ENCODE peak calls at places on chromosomes 3 and 15, in four cellular contexts. One of them, this sample, is unnamed.

GRCh38 chr3:123611077-123611476 is 26.2 kb upstream of the HACD2 start:
- DNase-seq in mammary epithelial cell: no peak
- DNase-seq in stomach: no peak
- DNase-seq in ovary: no peak
- DNase-seq in this sample: no peak

GRCh38 chr15:58761010-58761388 is 10.1 kb upstream of the MINDY2 start:
- DNase-seq in mammary epithelial cell: no peak
- DNase-seq in stomach: no peak
- DNase-seq in ovary: no peak
- DNase-seq in this sample: no peak

GRCh38 chr3:55330355-55330754 is 156.8 kb downstream of the WNT5A start:
- DNase-seq in mammary epithelial cell: peak; percentile 85
- DNase-seq in stomach: no peak
- DNase-seq in ovary: no peak
- DNase-seq in this sample: no peak

GRCh38 chr15:68354923-68355322 is 77.0 kb downstream of the ITGA11 start:
- DNase-seq in mammary epithelial cell: peak; percentile 93
- DNase-seq in stomach: no peak
- DNase-seq in ovary: no peak
- DNase-seq in this sample: no peak

GRCh38 chr3:27312044-27312668 is 57.0 kb downstream of the NEK10 start:
- DNase-seq in mammary epithelial cell: peak; percentile 65
- DNase-seq in stomach: no peak
- DNase-seq in ovary: no peak
- DNase-seq in this sample: peak; percentile 79

GRCh38 chr15:60494108-60494507 is 15.2 kb upstream of the ICE2 start:
- DNase-seq in mammary epithelial cell: no peak
- DNase-seq in stomach: no peak
- DNase-seq in ovary: no peak
- DNase-seq in this sample: no peak

GRCh38 chr15:85563731-85564130 is 183.3 kb downstream of the AKAP13 start:
- DNase-seq in mammary epithelial cell: no peak
- DNase-seq in stomach: no peak
- DNase-seq in ovary: no peak
- DNase-seq in this sample: no peak

GRCh38 chr15:46088486-46089437 is 453.9 kb downstream of the SQOR start:
- DNase-seq in mammary epithelial cell: no peak
- DNase-seq in stomach: no peak
- DNase-seq in ovary: no peak
- DNase-seq in this sample: no peak

GRCh38 chr15:88604381-88604951 is 16.7 kb upstream of the AEN start:
- DNase-seq in mammary epithelial cell: no peak
- DNase-seq in stomach: no peak
- DNase-seq in ovary: no peak
- DNase-seq in this sample: no peak

GRCh38 chr3:81643721-81644120 is 117.7 kb downstream of the GBE1 start:
- DNase-seq in mammary epithelial cell: no peak
- DNase-seq in stomach: no peak
- DNase-seq in ovary: no peak
- DNase-seq in this sample: peak; percentile 7

GRCh38 chr15:70429323-70429722 is 331.6 kb upstream of the TLE3 start:
- DNase-seq in mammary epithelial cell: no peak
- DNase-seq in stomach: no peak
- DNase-seq in ovary: no peak
- DNase-seq in this sample: no peak

GRCh38 chr15:31202953-31203352 is 101.4 kb upstream of the TRPM1 start:
- DNase-seq in mammary epithelial cell: no peak
- DNase-seq in stomach: no peak
- DNase-seq in ovary: no peak
- DNase-seq in this sample: no peak

GRCh38 chr3:104133630-104134029 is 1233.1 kb upstream of the ALCAM start:
- DNase-seq in mammary epithelial cell: no peak
- DNase-seq in stomach: no peak
- DNase-seq in ovary: no peak
- DNase-seq in this sample: no peak

GRCh38 chr15:72382146-72382545 is 6.3 kb upstream of the HEXA start:
- DNase-seq in mammary epithelial cell: no peak
- DNase-seq in stomach: no peak
- DNase-seq in ovary: no peak
- DNase-seq in this sample: peak; percentile 19

GRCh38 chr15:100192092-100192695 is 149.6 kb downstream of the ADAMTS17 start:
- DNase-seq in mammary epithelial cell: no peak
- DNase-seq in stomach: no peak
- DNase-seq in ovary: no peak
- DNase-seq in this sample: no peak

GRCh38 chr3:189914799-189915198 is 205.9 kb downstream of the P3H2 start:
- DNase-seq in mammary epithelial cell: peak; percentile 96
- DNase-seq in stomach: no peak
- DNase-seq in ovary: no peak
- DNase-seq in this sample: no peak

GRCh38 chr15:85361306-85361705 is 19.1 kb upstream of the AKAP13 start:
- DNase-seq in mammary epithelial cell: no peak
- DNase-seq in stomach: no peak
- DNase-seq in ovary: no peak
- DNase-seq in this sample: no peak

GRCh38 chr15:40379853-40380252 is 2.7 kb upstream of the KNSTRN start:
- DNase-seq in mammary epithelial cell: peak; percentile 87
- DNase-seq in stomach: peak; percentile 62
- DNase-seq in ovary: no peak
- DNase-seq in this sample: no peak

GRCh38 chr3:157355276-157355675 is 81.4 kb upstream of the PTX3 start:
- DNase-seq in mammary epithelial cell: no peak
- DNase-seq in stomach: no peak
- DNase-seq in ovary: no peak
- DNase-seq in this sample: no peak

GRCh38 chr3:196268270-196269163 is 19.0 kb downstream of the PCYT1A start:
- DNase-seq in mammary epithelial cell: peak; percentile 89
- DNase-seq in stomach: no peak
- DNase-seq in ovary: no peak
- DNase-seq in this sample: no peak

GRCh38 chr15:31338879-31339557 is 12.4 kb downstream of the KLF13 start:
- DNase-seq in mammary epithelial cell: peak; percentile 85
- DNase-seq in stomach: no peak
- DNase-seq in ovary: no peak
- DNase-seq in this sample: no peak

GRCh38 chr15:64474846-64475245 is 14.5 kb downstream of the ZNF609 start:
- DNase-seq in mammary epithelial cell: no peak
- DNase-seq in stomach: no peak
- DNase-seq in ovary: no peak
- DNase-seq in this sample: no peak

GRCh38 chr15:77577350-77577749 is 55.4 kb downstream of the LINGO1 start:
- DNase-seq in mammary epithelial cell: no peak
- DNase-seq in stomach: no peak
- DNase-seq in ovary: no peak
- DNase-seq in this sample: no peak

GRCh38 chr15:94584833-94585244 is 353.5 kb downstream of the MCTP2 start:
- DNase-seq in mammary epithelial cell: peak; percentile 33
- DNase-seq in stomach: no peak
- DNase-seq in ovary: no peak
- DNase-seq in this sample: peak; percentile 26

GRCh38 chr15:41852736-41853135 is 14.1 kb downstream of the PLA2G4B start:
- DNase-seq in mammary epithelial cell: no peak
- DNase-seq in stomach: no peak
- DNase-seq in ovary: no peak
- DNase-seq in this sample: no peak

GRCh38 chr15:99446565-99447496 is 119.0 kb upstream of the MEF2A start:
- DNase-seq in mammary epithelial cell: no peak
- DNase-seq in stomach: peak; percentile 23
- DNase-seq in ovary: no peak
- DNase-seq in this sample: no peak

GRCh38 chr15:101509279-101509678 is 19.8 kb upstream of the PCSK6 start:
- DNase-seq in mammary epithelial cell: no peak
- DNase-seq in stomach: no peak
- DNase-seq in ovary: no peak
- DNase-seq in this sample: no peak

GRCh38 chr3:55486857-55487375 is at the start of gene WNT5A:
- DNase-seq in mammary epithelial cell: peak; percentile 63
- DNase-seq in stomach: no peak
- DNase-seq in ovary: peak; percentile 67
- DNase-seq in this sample: no peak

GRCh38 chr3:101414121-101414520 is 93.7 kb upstream of the IMPG2 start:
- DNase-seq in mammary epithelial cell: no peak
- DNase-seq in stomach: no peak
- DNase-seq in ovary: no peak
- DNase-seq in this sample: no peak

GRCh38 chr3:33360136-33360825 is 79.9 kb downstream of the UBP1 start:
- DNase-seq in mammary epithelial cell: peak; percentile 88
- DNase-seq in stomach: no peak
- DNase-seq in ovary: no peak
- DNase-seq in this sample: peak; percentile 34

GRCh38 chr3:54746722-54747121 is 181.1 kb downstream of the LRTM1 start:
- DNase-seq in mammary epithelial cell: no peak
- DNase-seq in stomach: no peak
- DNase-seq in ovary: no peak
- DNase-seq in this sample: no peak

GRCh38 chr3:52218953-52219650 is 6.3 kb downstream of the TLR9 start:
- DNase-seq in mammary epithelial cell: no peak
- DNase-seq in stomach: peak; percentile 71
- DNase-seq in ovary: no peak
- DNase-seq in this sample: no peak

GRCh38 chr3:16182183-16182582 is 7.7 kb downstream of the GALNT15 start:
- DNase-seq in mammary epithelial cell: no peak
- DNase-seq in stomach: no peak
- DNase-seq in ovary: no peak
- DNase-seq in this sample: no peak

GRCh38 chr3:39149059-39149455 is 4.3 kb downstream of the CSRNP1 start:
- DNase-seq in mammary epithelial cell: no peak
- DNase-seq in stomach: no peak
- DNase-seq in ovary: no peak
- DNase-seq in this sample: no peak

GRCh38 chr3:14507345-14507741 is 32.8 kb downstream of the GRIP2 start:
- DNase-seq in mammary epithelial cell: no peak
- DNase-seq in stomach: no peak
- DNase-seq in ovary: no peak
- DNase-seq in this sample: no peak

GRCh38 chr3:55797084-55797483 is 310.0 kb upstream of the WNT5A start:
- DNase-seq in mammary epithelial cell: no peak
- DNase-seq in stomach: no peak
- DNase-seq in ovary: no peak
- DNase-seq in this sample: no peak

GRCh38 chr15:90838066-90838465 is 30.3 kb upstream of the FURIN start:
- DNase-seq in mammary epithelial cell: no peak
- DNase-seq in stomach: no peak
- DNase-seq in ovary: no peak
- DNase-seq in this sample: peak; percentile 35

GRCh38 chr15:56929933-56930332 is 11.5 kb downstream of the TCF12 start:
- DNase-seq in mammary epithelial cell: peak; percentile 44
- DNase-seq in stomach: no peak
- DNase-seq in ovary: no peak
- DNase-seq in this sample: no peak

DNA sequence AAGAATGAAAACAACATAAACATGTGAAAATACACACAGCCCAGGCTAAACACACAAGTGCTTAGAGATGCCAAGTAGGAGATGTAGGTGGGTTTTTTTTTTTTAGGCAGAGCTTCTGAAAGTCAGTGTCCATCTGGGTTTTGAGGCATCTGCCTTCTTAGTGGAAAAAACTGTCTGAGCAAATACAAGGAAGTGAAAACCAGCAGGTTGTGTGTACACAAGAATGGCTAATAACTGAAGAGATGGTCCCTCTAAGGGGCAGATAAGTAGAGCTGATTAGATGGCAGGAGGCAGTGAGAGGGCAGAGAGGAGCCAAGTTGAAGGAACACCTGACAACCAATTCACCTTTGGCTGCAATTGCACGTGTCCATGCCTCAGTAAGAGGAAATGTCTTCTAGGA is 34.9 kb downstream of the CYP19A1 start:
- DNase-seq in mammary epithelial cell: no peak
- DNase-seq in stomach: no peak
- DNase-seq in ovary: no peak
- DNase-seq in this sample: no peak
- H3K27me3 ChIP-seq in mammary epithelial cell: peaks cover 2% of the 10 kb centered on the region
- H3K27me3 ChIP-seq in stomach: no peaks in the 10 kb centered on the region
- H3K27me3 ChIP-seq in ovary: no peaks in the 10 kb centered on the region
- H3K27me3 ChIP-seq in this sample: no peaks in the 10 kb centered on the region

GRCh38 chr3:19541284-19541683 is 392.7 kb downstream of the EFHB start:
- DNase-seq in mammary epithelial cell: no peak
- DNase-seq in stomach: no peak
- DNase-seq in ovary: no peak
- DNase-seq in this sample: no peak

GRCh38 chr3:19539488-19540395 is 391.4 kb downstream of the KCNH8 start:
- DNase-seq in mammary epithelial cell: no peak
- DNase-seq in stomach: no peak
- DNase-seq in ovary: no peak
- DNase-seq in this sample: no peak

GRCh38 chr3:19543212-19543841 is 390.7 kb downstream of the EFHB start:
- DNase-seq in mammary epithelial cell: peak; percentile 29
- DNase-seq in stomach: no peak
- DNase-seq in ovary: no peak
- DNase-seq in this sample: peak; percentile 26

GRCh38 chr3:19540464-19540863 is 392.2 kb downstream of the KCNH8 start:
- DNase-seq in mammary epithelial cell: no peak
- DNase-seq in stomach: no peak
- DNase-seq in ovary: no peak
- DNase-seq in this sample: no peak
- H3K4me1 ChIP-seq in mammary epithelial cell: no peaks in the 10 kb centered on the region
- H3K4me1 ChIP-seq in stomach: no peaks in the 10 kb centered on the region
- H3K4me1 ChIP-seq in ovary: no peaks in the 10 kb centered on the region
- H3K4me1 ChIP-seq in this sample: no peaks in the 10 kb centered on the region

GRCh38 chr3:135908737-135909136 is 56.8 kb upstream of the PPP2R3A start:
- DNase-seq in mammary epithelial cell: no peak
- DNase-seq in stomach: no peak
- DNase-seq in ovary: no peak
- DNase-seq in this sample: no peak
- H3K27ac ChIP-seq in mammary epithelial cell: no peak overlapping the region
- H3K27ac ChIP-seq in stomach: no peak overlapping the region
- H3K27ac ChIP-seq in ovary: no peak overlapping the region
- H3K27ac ChIP-seq in this sample: no peak overlapping the region

DNA sequence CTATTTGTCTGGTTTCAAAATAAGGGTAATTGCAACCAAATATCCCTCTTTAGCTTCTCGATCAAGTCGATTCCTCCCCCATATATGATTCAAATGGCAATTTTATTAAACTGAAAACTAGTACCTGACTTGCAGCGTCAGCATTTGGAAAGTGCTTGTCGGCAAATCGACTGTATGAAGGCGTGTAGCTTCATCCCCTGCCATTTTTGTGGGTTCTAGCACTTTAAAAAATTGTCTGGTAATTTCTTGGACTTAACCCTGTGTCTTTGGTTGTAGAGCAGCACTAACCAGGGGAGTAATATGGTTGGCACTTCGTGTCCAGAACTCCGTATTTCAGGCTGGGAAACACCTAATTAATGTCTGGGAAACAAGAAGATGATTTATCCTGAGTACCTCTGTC is 573 bp downstream of the MME start:
- DNase-seq in mammary epithelial cell: no peak
- DNase-seq in stomach: no peak
- DNase-seq in ovary: no peak
- DNase-seq in this sample: peak; percentile 56
- H3K27me3 ChIP-seq in mammary epithelial cell: no peaks in the 10 kb centered on the region
- H3K27me3 ChIP-seq in stomach: no peaks in the 10 kb centered on the region
- H3K27me3 ChIP-seq in ovary: no peaks in the 10 kb centered on the region
- H3K27me3 ChIP-seq in this sample: no peaks in the 10 kb centered on the region

This sample was measured in small intestine.